ENCODE peak calls at places on chromosomes 5 and 9, in nine cellular contexts. K, L, F, N, U, W, B, M and S are unnamed samples.

GRCh38 chr9:18928711-18929110 is 104.3 kb downstream of the SAXO1 start:
- DNase-seq in M (no peak), U (peak; percentile 16), B (no peak), L (no peak), N (no peak), W (no peak), K (no peak), F (no peak), S (no peak)

GRCh38 chr9:82912639-82913038 is 150.3 kb downstream of the RASEF start:
- DNase-seq in F (no peak), W (no peak), L (no peak), B (no peak), K (no peak), U (no peak), N (no peak), M (no peak), S (no peak)

GRCh38 chr5:112689510-112689909 is 48.2 kb upstream of the APC start:
- DNase-seq in N (no peak), M (no peak), F (no peak), U (peak; percentile 25), B (no peak), L (no peak), K (no peak), W (no peak), S (no peak)

GRCh38 chr5:122091942-122092600 is 14.0 kb upstream of the LOX start:
- DNase-seq in B (no peak), U (no peak), M (no peak), W (no peak), F (peak; percentile 79), L (no peak), N (no peak), K (peak; percentile 6), S (no peak)

GRCh38 chr5:6674421-6674820 is 38.8 kb upstream of the TENT4A start:
- DNase-seq in U (no peak), L (no peak), N (no peak), F (no peak), M (no peak), W (no peak), B (no peak), K (no peak), S (peak; percentile 0)

GRCh38 chr9:124859803-124860581 is 1.8 kb downstream of the RPL35 start:
- DNase-seq in F (no peak), K (no peak), L (no peak), U (no peak), M (no peak), N (no peak), W (no peak), B (no peak), S (peak; percentile 27)

GRCh38 chr5:27996665-27997064 is 958.3 kb upstream of the CDH9 start:
- DNase-seq in N (no peak), K (no peak), B (no peak), L (no peak), U (no peak), F (no peak), W (no peak), M (no peak), S (no peak)

GRCh38 chr5:77449277-77449676 is 42.8 kb downstream of the WDR41 start:
- DNase-seq in F (no peak), N (no peak), M (no peak), B (no peak), K (peak; percentile 92), U (no peak), W (no peak), L (peak; percentile 9), S (peak; percentile 73)